ENCODE peak calls at places on chromosomes 16 and 17, in seven cellular contexts. K is ovary, T is A549, Y is left ventricle myocardium inferior, Q is left lung, O is IMR-90, D is heart left ventricle. P is an unnamed sample.
A peak's percentile ranks its signal among the peaks of the same experiment; 100 is the strongest.

GRCh38 chr17:79353016-79353415 is 257.8 kb downstream of the RBFOX3 start:
- DNase-seq in Q (no peak), O (no peak), T (no peak), K (no peak), Y (no peak), D (peak; percentile 30), P (no peak)

GRCh38 chr17:45428050-45428953 is 4.4 kb downstream of the ARHGAP27 start:
- DNase-seq in D (peak; percentile 87), O (peak; percentile 42), Y (peak; percentile 73), Q (peak; percentile 78), T (peak; percentile 83), K (peak; percentile 54), P (peak; percentile 73)

GRCh38 chr16:5820472-5820871 is 722.9 kb upstream of the EEF2KMT start:
- DNase-seq in Y (no peak), O (no peak), Q (no peak), D (no peak), K (no peak), T (no peak), P (no peak)

GRCh38 chr16:51818342-51818944 is 667.4 kb upstream of the SALL1 start:
- DNase-seq in Y (peak; percentile 23), O (peak; percentile 73), T (peak; percentile 46), D (no peak), K (no peak), Q (no peak), P (no peak)

GRCh38 chr17:27946521-27946920 is 53.4 kb upstream of the LYRM9 start:
- DNase-seq in D (no peak), Y (no peak), T (no peak), O (no peak), Q (no peak), K (no peak), P (no peak)

GRCh38 chr17:41301204-41301790 is 1.4 kb downstream of the KRTAP29-1 start:
- DNase-seq in T (no peak), D (no peak), O (no peak), Y (no peak), K (no peak), Q (no peak), P (no peak)

GRCh38 chr16:57842606-57843005 is 40.3 kb upstream of the KIFC3 start:
- DNase-seq in D (no peak), K (no peak), O (no peak), T (no peak), Y (no peak), Q (no peak), P (no peak)

GRCh38 chr16:56610017-56610608 is 1.7 kb downstream of the MT2A start:
- DNase-seq in Q (peak; percentile 73), T (peak; percentile 75), O (peak; percentile 97), K (peak; percentile 51), D (no peak), Y (no peak), P (peak; percentile 50)

GRCh38 chr16:53456625-53457024 is 22.4 kb downstream of the RBL2 start:
- DNase-seq in O (no peak), Q (no peak), K (no peak), T (no peak), D (no peak), Y (no peak), P (no peak)

GRCh38 chr16:19123535-19124178 is 9.9 kb downstream of the ITPRIPL2 start:
- DNase-seq in T (peak; percentile 94), Y (no peak), O (no peak), K (no peak), D (peak; percentile 56), Q (no peak), P (no peak)

GRCh38 chr17:81966343-81967243 is 5.6 kb upstream of the NOTUM start:
- DNase-seq in O (peak; percentile 24), Q (no peak), T (no peak), Y (peak; percentile 78), D (peak; percentile 82), K (peak; percentile 51), P (no peak)

GRCh38 chr16:47732806-47733150 is 271.6 kb downstream of the PHKB start:
- DNase-seq in K (no peak), D (no peak), Q (no peak), O (peak; percentile 99), T (peak; percentile 19), Y (no peak), P (no peak)

GRCh38 chr16:76653390-76654026 is 376.3 kb downstream of the CNTNAP4 start:
- DNase-seq in O (peak; percentile 28), D (no peak), Q (no peak), K (no peak), Y (no peak), T (peak; percentile 66), P (no peak)

GRCh38 chr16:69476920-69477418 is 52.5 kb downstream of the CYB5B start:
- DNase-seq in K (no peak), T (peak; percentile 73), O (peak; percentile 97), D (no peak), Q (no peak), Y (no peak), P (no peak)

GRCh38 chr17:71110326-71110725 is 941.0 kb downstream of the KCNJ2 start:
- DNase-seq in Y (no peak), K (no peak), Q (no peak), O (no peak), D (no peak), T (peak; percentile 4), P (no peak)

GRCh38 chr16:70695351-70696070 is 9.7 kb upstream of the MTSS2 start:
- DNase-seq in D (peak; percentile 80), K (no peak), Y (peak; percentile 70), T (peak; percentile 48), O (no peak), Q (peak; percentile 74), P (no peak)

GRCh38 chr17:17702370-17702769 is 21.1 kb downstream of the RAI1 start:
- DNase-seq in Q (no peak), T (no peak), O (no peak), D (no peak), Y (no peak), K (no peak), P (no peak)

DNA sequence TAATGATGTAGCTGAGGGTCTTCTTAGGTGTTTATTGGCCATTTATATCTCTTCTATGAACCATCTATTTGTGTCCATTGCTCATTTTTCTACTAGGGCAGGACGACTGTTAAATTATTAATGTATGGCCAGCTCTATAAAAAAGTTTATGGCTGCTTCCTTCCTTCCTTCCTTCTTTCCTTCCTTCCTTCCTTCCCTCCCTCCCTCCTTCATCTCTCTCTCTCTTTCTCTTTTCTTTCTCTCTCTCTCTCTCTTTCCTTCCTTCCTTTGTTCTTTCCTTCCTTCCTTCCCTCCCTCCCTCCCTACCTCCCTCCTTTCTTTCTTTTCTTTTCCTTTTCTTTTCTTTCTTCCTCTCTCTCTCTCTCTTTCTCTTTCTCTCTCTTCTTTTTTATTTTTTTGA is 17.2 kb upstream of the NDEL1 start:
- DNase-seq in D (no peak), K (no peak), Q (no peak), T (no peak), Y (no peak), O (no peak), P (no peak)
- H3K27ac ChIP-seq in D (no peak overlapping the region), K (no peak overlapping the region), Q (peak overlapping the region; percentile 86), T (no peak overlapping the region), Y (no peak overlapping the region), O (no peak overlapping the region), P (no peak overlapping the region)

DNA sequence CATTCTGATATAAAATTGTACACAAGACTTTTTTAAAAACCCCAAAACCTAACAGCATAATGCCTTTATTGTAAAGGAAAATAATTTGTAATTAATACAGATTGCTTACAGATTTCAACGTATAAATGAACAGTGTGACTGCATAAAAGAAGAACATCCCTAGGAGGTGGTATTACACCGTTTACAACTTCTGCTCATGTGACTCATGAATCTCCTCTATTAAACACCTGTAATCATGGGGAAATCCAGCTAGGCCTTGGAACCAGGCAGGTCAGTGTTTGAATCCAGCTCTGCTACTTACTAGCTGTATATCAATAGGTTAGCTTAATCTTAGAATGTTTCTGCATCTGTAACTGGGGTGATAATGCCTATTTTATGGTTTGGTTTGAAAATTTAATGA is 15.2 kb downstream of the RABEP1 start:
- DNase-seq in K (no peak), Y (no peak), D (no peak), O (no peak), Q (no peak), T (no peak), P (no peak)
- TF ChIP-seq CTCF in K (no peak), Y (no peak), D (no peak), O (no peak), Q (no peak), T (no peak), P (no peak)

GRCh38 chr17:80919331-80920284 is 72.0 kb upstream of the CHMP6 start:
- DNase-seq in O (no peak), Y (no peak), Q (peak; percentile 21), D (peak; percentile 56), K (peak; percentile 40), T (no peak), P (no peak)

GRCh38 chr17:80920406-80920805 is 71.2 kb upstream of the CHMP6 start:
- DNase-seq in D (peak; percentile 58), Y (no peak), Q (peak; percentile 26), O (peak; percentile 38), K (peak; percentile 66), T (no peak), P (no peak)

GRCh38 chr17:80921159-80921558 is 70.5 kb upstream of the CHMP6 start:
- DNase-seq in K (no peak), T (no peak), Y (no peak), D (no peak), Q (peak; percentile 23), O (no peak), P (no peak)

GRCh38 chr17:80917716-80918560 is 73.7 kb upstream of the CHMP6 start:
- DNase-seq in K (no peak), D (no peak), O (no peak), Q (peak; percentile 21), T (no peak), Y (no peak), P (no peak)

GRCh38 chr17:80918731-80919130 is 72.9 kb upstream of the CHMP6 start:
- DNase-seq in K (no peak), Q (peak; percentile 10), O (no peak), T (no peak), D (no peak), Y (no peak), P (no peak)
- H3K27ac ChIP-seq in K (peak overlapping the region; percentile 67), Q (no peak overlapping the region), O (no peak overlapping the region), T (no peak overlapping the region), D (peak overlapping the region; percentile 19), Y (no peak overlapping the region), P (no peak overlapping the region)

GRCh38 chr17:1907818-1908698 is 78.3 kb downstream of the RPA1 start:
- DNase-seq in D (no peak), Q (no peak), T (no peak), Y (no peak), K (no peak), O (peak; percentile 21), P (peak; percentile 16)

GRCh38 chr17:1908699-1909309 is 79.0 kb downstream of the RPA1 start:
- DNase-seq in O (peak; percentile 73), Y (peak; percentile 27), Q (peak; percentile 36), D (no peak), T (peak; percentile 81), K (peak; percentile 75), P (peak; percentile 35)

GRCh38 chr17:1905190-1905919 is 75.5 kb downstream of the RPA1 start:
- DNase-seq in Y (no peak), D (no peak), Q (no peak), K (no peak), O (no peak), T (no peak), P (no peak)

GRCh38 chr17:1906622-1907021 is 76.8 kb downstream of the RPA1 start:
- DNase-seq in Y (no peak), K (no peak), Q (no peak), D (no peak), O (no peak), T (no peak), P (no peak)

DNA sequence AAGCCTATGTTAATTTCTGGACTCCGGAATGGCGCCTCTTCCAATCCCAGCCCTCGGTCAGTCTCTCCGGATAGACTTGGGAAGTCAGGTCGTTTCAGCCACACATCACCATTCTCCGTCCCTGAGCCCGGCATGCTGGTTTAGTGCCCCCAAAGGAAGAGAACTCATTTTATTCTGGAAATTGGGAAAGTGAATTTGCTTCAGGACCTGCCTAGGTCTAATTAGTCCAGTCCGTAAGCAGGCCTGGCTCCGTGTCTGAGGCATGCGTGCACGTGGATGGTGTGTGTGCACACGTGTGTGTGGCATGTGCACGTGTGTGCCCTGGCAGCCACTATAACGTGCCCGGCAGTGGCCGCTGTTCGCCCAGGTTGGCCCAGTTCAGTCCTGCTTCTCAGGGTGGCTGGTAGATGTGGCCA is 77.4 kb downstream of the RPA1 start:
- DNase-seq in Q (no peak), Y (no peak), O (no peak), T (no peak), D (no peak), K (no peak), P (no peak)
- TF ChIP-seq CTCF in Q (no peak), Y (no peak), O (no peak), T (no peak), D (no peak), K (no peak), P (no peak)